ENCODE peak calls at places on chromosomes 1 and 21, in seven cellular contexts. A is neuronal stem cell, V is H9, F is IMR-90, Q is mesendoderm, I is H1, Z is trophoblast cell. T is an unnamed sample.

GRCh38 chr1:59393211-59394180 is 96.6 kb downstream of the FGGY start:
- DNase-seq in A (no peak), V (no peak), F (peak; percentile 91), Q (peak; percentile 56), I (no peak), Z (no peak), T (peak; percentile 66)

GRCh38 chr1:111738133-111738435 is 1.1 kb downstream of the INKA2 start:
- DNase-seq in A (no peak), V (no peak), F (no peak), Q (no peak), I (no peak), Z (no peak), T (no peak)

GRCh38 chr1:43980255-43981134 is 1.5 kb downstream of the B4GALT2 start:
- DNase-seq in A (no peak), V (no peak), F (peak; percentile 56), Q (no peak), I (no peak), Z (peak; percentile 48), T (peak; percentile 50)

GRCh38 chr1:178650950-178651461 is 74.0 kb upstream of the RALGPS2 start:
- DNase-seq in A (no peak), V (no peak), F (peak; percentile 71), Q (no peak), I (no peak), Z (no peak), T (peak; percentile 81)

GRCh38 chr1:206672844-206673758 is 11.6 kb upstream of the MAPKAPK2 start:
- DNase-seq in A (no peak), V (no peak), F (peak; percentile 66), Q (no peak), I (no peak), Z (peak; percentile 26), T (peak; percentile 36)

GRCh38 chr1:7783178-7783711 is 846 bp upstream of the PER3 start:
- DNase-seq in A (no peak), V (peak; percentile 90), F (peak; percentile 24), Q (peak; percentile 76), I (no peak), Z (peak; percentile 44), T (peak; percentile 67)

GRCh38 chr1:1296070-1297061 is 11.4 kb downstream of the ACAP3 start:
- DNase-seq in A (no peak), V (no peak), F (no peak), Q (no peak), I (no peak), Z (no peak), T (no peak)

GRCh38 chr1:226029093-226029496 is 30.0 kb upstream of the SDE2 start:
- DNase-seq in A (no peak), V (no peak), F (no peak), Q (no peak), I (no peak), Z (peak; percentile 41), T (no peak)

GRCh38 chr1:63789856-63790605 is 16.2 kb downstream of the ROR1 start:
- DNase-seq in A (no peak), V (no peak), F (no peak), Q (peak; percentile 90), I (no peak), Z (no peak), T (no peak)

GRCh38 chr21:34707876-34708325 is 39.1 kb downstream of the CLIC6 start:
- DNase-seq in A (no peak), V (no peak), F (no peak), Q (no peak), I (no peak), Z (no peak), T (no peak)

GRCh38 chr1:26771643-26772321 is 16.0 kb upstream of the PIGV start:
- DNase-seq in A (no peak), V (no peak), F (peak; percentile 99), Q (peak; percentile 95), I (no peak), Z (peak; percentile 82), T (peak; percentile 98)

GRCh38 chr1:54331091-54331772 is 75.0 kb downstream of the SSBP3 start:
- DNase-seq in A (no peak), V (no peak), F (peak; percentile 71), Q (no peak), I (no peak), Z (no peak), T (no peak)

GRCh38 chr1:178935610-178936009 is 64.7 kb upstream of the ANGPTL1 start:
- DNase-seq in A (no peak), V (no peak), F (no peak), Q (no peak), I (no peak), Z (no peak), T (no peak)

GRCh38 chr1:26277261-26277661 is 2.6 kb upstream of the SH3BGRL3 start:
- DNase-seq in A (no peak), V (no peak), F (no peak), Q (no peak), I (no peak), Z (no peak), T (no peak)

GRCh38 chr1:11044086-11044848 is 2.8 kb downstream of the MASP2 start:
- DNase-seq in A (no peak), V (no peak), F (no peak), Q (no peak), I (no peak), Z (no peak), T (no peak)

GRCh38 chr1:21687081-21687529 is 17.9 kb upstream of the RAP1GAP start:
- DNase-seq in A (no peak), V (no peak), F (no peak), Q (no peak), I (no peak), Z (no peak), T (no peak)

GRCh38 chr1:70979879-70980278 is 67.7 kb downstream of the PTGER3 start:
- DNase-seq in A (no peak), V (no peak), F (no peak), Q (no peak), I (no peak), Z (no peak), T (no peak)

GRCh38 chr1:183339556-183340167 is 78.5 kb downstream of the NMNAT2 start:
- DNase-seq in A (no peak), V (no peak), F (no peak), Q (peak; percentile 53), I (no peak), Z (peak; percentile 84), T (no peak)

GRCh38 chr1:10856253-10856683 is 59.8 kb upstream of the CASZ1 start:
- DNase-seq in A (no peak), V (no peak), F (no peak), Q (no peak), I (no peak), Z (no peak), T (no peak)

GRCh38 chr1:194102607-194103006 is 916.2 kb upstream of the B3GALT2 start:
- DNase-seq in A (no peak), V (peak; percentile 26), F (peak; percentile 4), Q (peak; percentile 39), I (no peak), Z (no peak), T (no peak)

GRCh38 chr1:67559222-67559700 is 125.7 kb upstream of the GADD45A start:
- DNase-seq in A (no peak), V (no peak), F (peak; percentile 64), Q (peak; percentile 21), I (no peak), Z (peak; percentile 36), T (peak; percentile 44)

GRCh38 chr1:245561659-245562234 is 407.0 kb downstream of the KIF26B start:
- DNase-seq in A (no peak), V (no peak), F (no peak), Q (no peak), I (no peak), Z (no peak), T (no peak)

GRCh38 chr1:66251521-66251920 is 282.4 kb upstream of the SGIP1 start:
- DNase-seq in A (no peak), V (peak; percentile 45), F (no peak), Q (peak; percentile 68), I (no peak), Z (no peak), T (peak; percentile 29)

GRCh38 chr1:215891266-215891665 is 324.2 kb downstream of the KCTD3 start:
- DNase-seq in A (no peak), V (no peak), F (peak; percentile 12), Q (no peak), I (no peak), Z (no peak), T (no peak)
- H2AK5ac ChIP-seq in A (no peak overlapping the region), V (no peak overlapping the region), F (no peak overlapping the region), Q (no peak overlapping the region), I (no peak overlapping the region), Z (no peak overlapping the region), T (no peak overlapping the region)

GRCh38 chr1:18182518-18183160 is 75.0 kb downstream of the IGSF21 start:
- DNase-seq in A (no peak), V (peak; percentile 49), F (no peak), Q (peak; percentile 82), I (no peak), Z (peak; percentile 21), T (no peak)
- H3K27me3 ChIP-seq in A (no peaks in the 10 kb centered on the region), V (no peaks in the 10 kb centered on the region), F (no peaks in the 10 kb centered on the region), Q (no peaks in the 10 kb centered on the region), I (no peaks in the 10 kb centered on the region), Z (no peaks in the 10 kb centered on the region), T (peaks cover 84% of the 10 kb centered on the region)

DNA sequence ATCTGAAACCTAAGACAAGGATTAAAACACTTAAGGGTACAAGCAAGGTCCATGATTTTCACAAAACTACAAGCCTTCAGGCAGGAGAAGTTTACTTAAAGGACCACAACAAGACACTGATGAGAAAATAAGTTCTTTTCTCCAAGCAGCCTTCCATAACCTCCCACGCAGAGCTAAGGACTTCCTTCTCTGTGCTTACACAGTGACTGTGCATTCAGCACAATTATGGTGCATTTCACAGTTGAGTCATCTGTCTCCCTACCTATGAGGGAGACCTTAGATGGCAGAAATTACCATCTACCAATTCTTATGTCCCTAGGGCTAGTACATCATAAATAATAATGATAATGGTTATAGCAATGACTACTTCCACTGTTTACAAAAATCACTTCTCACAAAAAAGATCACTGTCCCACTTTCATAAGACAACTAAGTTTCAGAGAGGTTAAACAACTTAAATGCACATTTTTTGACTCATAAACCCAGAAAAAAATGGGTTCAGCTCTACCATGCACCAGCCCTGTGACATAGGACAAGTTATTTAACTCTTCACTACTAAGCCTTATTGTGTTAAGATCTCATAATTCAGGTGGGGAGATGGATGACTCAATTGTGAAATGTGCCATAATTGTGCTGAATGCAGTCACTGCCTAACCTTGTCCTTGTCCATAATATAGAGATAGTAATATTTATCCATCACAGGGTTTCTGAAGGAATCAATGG is 45.3 kb downstream of the TARBP1 start:
- DNase-seq in A (no peak), V (no peak), F (peak; percentile 81), Q (no peak), I (no peak), Z (no peak), T (peak; percentile 12)
- H2AK5ac ChIP-seq in A (no peak overlapping the region), V (no peak overlapping the region), F (no peak overlapping the region), Q (no peak overlapping the region), I (no peak overlapping the region), Z (no peak overlapping the region), T (no peak overlapping the region)

GRCh38 chr1:18130356-18130755 is 22.8 kb downstream of the IGSF21 start:
- DNase-seq in A (no peak), V (no peak), F (no peak), Q (no peak), I (no peak), Z (no peak), T (no peak)

GRCh38 chr1:18134324-18135046 is 26.9 kb downstream of the IGSF21 start:
- DNase-seq in A (no peak), V (no peak), F (no peak), Q (no peak), I (no peak), Z (no peak), T (no peak)

GRCh38 chr1:18132707-18133066 is 25.1 kb downstream of the IGSF21 start:
- DNase-seq in A (no peak), V (no peak), F (no peak), Q (no peak), I (no peak), Z (no peak), T (no peak)

GRCh38 chr1:18128298-18128697 is 20.7 kb downstream of the IGSF21 start:
- DNase-seq in A (no peak), V (no peak), F (no peak), Q (no peak), I (no peak), Z (no peak), T (no peak)

GRCh38 chr1:18132022-18132706 is 24.6 kb downstream of the IGSF21 start:
- DNase-seq in A (no peak), V (no peak), F (no peak), Q (no peak), I (no peak), Z (no peak), T (no peak)
- H3K27me3 ChIP-seq in A (no peaks in the 10 kb centered on the region), V (no peaks in the 10 kb centered on the region), F (no peaks in the 10 kb centered on the region), Q (no peaks in the 10 kb centered on the region), I (no peaks in the 10 kb centered on the region), Z (no peaks in the 10 kb centered on the region), T (no peaks in the 10 kb centered on the region)